ENCODE peak calls at places on chromosomes 16 and 17, in ten cellular contexts. W, F, D, B, M, Q, J, K, O and C are unnamed samples.
A peak's percentile ranks its signal among the peaks of the same experiment; 100 is the strongest.

GRCh38 chr17:64040201-64040600 is 19.8 kb upstream of the ICAM2 start:
- DNase-seq in J (no peak), B (no peak), D (no peak), F (no peak), M (no peak), K (no peak), Q (no peak), W (no peak), O (no peak), C (no peak)

GRCh38 chr17:61583242-61583641 is 7.8 kb downstream of the NACA2 start:
- DNase-seq in K (no peak), M (no peak), J (peak; percentile 40), O (no peak), Q (peak; percentile 76), D (peak; percentile 77), F (no peak), B (no peak), W (no peak), C (no peak)

GRCh38 chr16:16062023-16062932 is 112.9 kb downstream of the ABCC1 start:
- DNase-seq in B (no peak), K (no peak), O (no peak), Q (no peak), M (no peak), D (no peak), W (no peak), F (no peak), J (no peak), C (no peak)

GRCh38 chr17:42708588-42708987 is 26.3 kb downstream of the CNTNAP1 start:
- DNase-seq in Q (no peak), O (no peak), J (no peak), M (no peak), F (no peak), K (no peak), W (no peak), D (no peak), B (no peak), C (no peak)

GRCh38 chr17:45425125-45425983 is 7.3 kb downstream of the ARHGAP27 start:
- DNase-seq in D (peak; percentile 98), B (no peak), O (no peak), J (peak; percentile 31), Q (peak; percentile 31), W (peak; percentile 58), M (no peak), F (no peak), K (no peak), C (no peak)

GRCh38 chr17:49723423-49723822 is 15.7 kb upstream of the SLC35B1 start:
- DNase-seq in F (no peak), W (peak; percentile 92), D (no peak), M (no peak), O (no peak), Q (no peak), J (no peak), K (no peak), B (no peak), C (no peak)

GRCh38 chr17:77634710-77635109 is 323.8 kb upstream of the TNRC6C start:
- DNase-seq in K (no peak), F (no peak), M (no peak), J (no peak), B (no peak), O (no peak), D (no peak), Q (no peak), W (no peak), C (no peak)

GRCh38 chr17:76384987-76385891 is 830 bp downstream of the SPHK1 start:
- DNase-seq in K (peak; percentile 38), M (no peak), Q (no peak), B (peak; percentile 50), D (peak; percentile 24), J (peak; percentile 90), F (no peak), W (peak; percentile 45), O (no peak), C (no peak)

GRCh38 chr16:75305364-75306101 is 54.1 kb upstream of the BCAR1 start:
- DNase-seq in M (no peak), W (peak; percentile 63), O (no peak), D (peak; percentile 98), B (peak; percentile 58), F (peak; percentile 97), K (no peak), Q (peak; percentile 100), J (peak; percentile 97), C (peak; percentile 26)

GRCh38 chr17:77604301-77605031 is 354.0 kb upstream of the TNRC6C start:
- DNase-seq in F (no peak), O (no peak), W (no peak), B (no peak), K (no peak), J (no peak), M (peak; percentile 20), Q (no peak), D (no peak), C (no peak)